ENCODE peak calls at places on chromosomes 5 and 9, in four cellular contexts. One of them, this sample, is unnamed.

GRCh38 chr5:150122158-150122510 is 33.5 kb downstream of the PDGFRB start:
- DNase-seq in GM12878: no peak
- DNase-seq in HepG2: peak
- DNase-seq in K562: peak
- DNase-seq in this sample: no peak

GRCh38 chr5:98460536-98460935 is 312.9 kb upstream of the RGMB start:
- DNase-seq in K562: no peak
- DNase-seq in GM12878: no peak
- DNase-seq in HepG2: no peak
- DNase-seq in this sample: no peak

GRCh38 chr9:132026932-132027585 is 52.6 kb downstream of the MED27 start:
- DNase-seq in GM12878: no peak
- DNase-seq in HepG2: no peak
- DNase-seq in K562: no peak
- DNase-seq in this sample: no peak

GRCh38 chr5:131795879-131796792 is 681 bp downstream of the FNIP1 start:
- DNase-seq in HepG2: peak
- DNase-seq in GM12878: no peak
- DNase-seq in K562: no peak
- DNase-seq in this sample: peak

GRCh38 chr9:107942870-107943269 is 453.3 kb upstream of the KLF4 start:
- DNase-seq in K562: no peak
- DNase-seq in GM12878: no peak
- DNase-seq in HepG2: no peak
- DNase-seq in this sample: no peak

GRCh38 chr5:157888814-157889532 is 30.0 kb upstream of the CLINT1 start:
- DNase-seq in K562: no peak
- DNase-seq in HepG2: no peak
- DNase-seq in GM12878: no peak
- DNase-seq in this sample: no peak

GRCh38 chr9:110016340-110016739 is 191.6 kb downstream of the C9orf152 start:
- DNase-seq in K562: no peak
- DNase-seq in HepG2: peak
- DNase-seq in GM12878: no peak
- DNase-seq in this sample: no peak

GRCh38 chr5:60945760-60946253 is 802 bp downstream of the NDUFAF2 start:
- DNase-seq in HepG2: peak
- DNase-seq in GM12878: peak
- DNase-seq in K562: peak
- DNase-seq in this sample: peak

GRCh38 chr5:137304227-137304874 is 194.8 kb downstream of the SPOCK1 start:
- DNase-seq in GM12878: no peak
- DNase-seq in HepG2: no peak
- DNase-seq in K562: no peak
- DNase-seq in this sample: no peak

GRCh38 chr9:14275331-14275730 is 38.6 kb downstream of the NFIB start:
- DNase-seq in K562: no peak
- DNase-seq in GM12878: no peak
- DNase-seq in HepG2: no peak
- DNase-seq in this sample: no peak

GRCh38 chr5:72647806-72648205 is 140.6 kb upstream of the ZNF366 start:
- DNase-seq in K562: no peak
- DNase-seq in GM12878: no peak
- DNase-seq in HepG2: no peak
- DNase-seq in this sample: no peak

GRCh38 chr5:158886086-158886485 is 213.6 kb downstream of the EBF1 start:
- DNase-seq in GM12878: no peak
- DNase-seq in K562: no peak
- DNase-seq in HepG2: no peak
- DNase-seq in this sample: no peak

GRCh38 chr9:113568481-113569321 is 105.2 kb downstream of the RGS3 start:
- DNase-seq in HepG2: no peak
- DNase-seq in K562: no peak
- DNase-seq in GM12878: no peak
- DNase-seq in this sample: no peak

GRCh38 chr9:79977510-79978197 is 405.9 kb downstream of the TLE4 start:
- DNase-seq in K562: no peak
- DNase-seq in GM12878: no peak
- DNase-seq in HepG2: no peak
- DNase-seq in this sample: no peak

GRCh38 chr9:78072586-78073199 is 41.1 kb upstream of the GNAQ start:
- DNase-seq in HepG2: no peak
- DNase-seq in GM12878: no peak
- DNase-seq in K562: no peak
- DNase-seq in this sample: no peak

GRCh38 chr5:147245381-147246055 is 10.7 kb downstream of the STK32A start:
- DNase-seq in HepG2: no peak
- DNase-seq in K562: no peak
- DNase-seq in GM12878: no peak
- DNase-seq in this sample: no peak

DNA sequence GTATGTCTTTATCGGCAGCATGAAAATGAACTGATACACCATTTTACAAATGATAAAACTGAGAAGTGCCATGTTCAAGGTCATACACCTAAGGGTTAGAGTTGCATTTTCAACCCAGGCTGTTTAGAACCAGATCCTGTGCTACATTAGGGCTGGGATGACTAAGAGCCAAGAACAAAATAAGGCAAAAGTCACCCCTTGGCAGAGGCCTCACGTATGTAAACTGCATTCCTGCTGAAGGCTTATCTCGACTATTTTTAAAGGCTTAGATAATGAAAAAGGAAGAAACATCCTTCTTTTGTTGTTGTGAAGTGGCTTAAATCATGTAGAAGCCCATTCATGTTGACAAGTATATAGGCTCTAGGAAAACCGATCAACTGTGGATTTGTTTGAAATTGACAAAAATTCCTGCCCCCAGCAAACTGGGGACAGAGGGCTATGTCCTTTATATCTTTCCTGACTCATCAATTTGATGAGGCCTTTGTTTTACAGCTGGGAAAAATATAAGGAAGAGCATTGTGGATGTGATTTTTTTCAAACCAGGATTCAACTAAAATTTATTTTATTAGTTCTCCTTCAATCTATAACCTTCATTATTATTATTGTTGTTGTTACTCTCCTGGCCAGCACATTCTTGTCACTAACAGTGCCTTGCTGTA is 196.5 kb downstream of the SNX18 start:
- DNase-seq in HepG2: no peak
- DNase-seq in GM12878: no peak
- DNase-seq in K562: no peak
- DNase-seq in this sample: no peak
- TF ChIP-seq TARDBP in HepG2: no peak
- TF ChIP-seq TARDBP in GM12878: no peak
- TF ChIP-seq TARDBP in K562: no peak
- TF ChIP-seq TARDBP in this sample: no peak

GRCh38 chr5:58276431-58276830 is 183.5 kb downstream of the PLK2 start:
- DNase-seq in K562: no peak
- DNase-seq in GM12878: no peak
- DNase-seq in HepG2: no peak
- DNase-seq in this sample: no peak

GRCh38 chr5:58279259-58279658 is 180.6 kb downstream of the PLK2 start:
- DNase-seq in K562: no peak
- DNase-seq in GM12878: no peak
- DNase-seq in HepG2: no peak
- DNase-seq in this sample: no peak

GRCh38 chr5:58273705-58274104 is 186.2 kb downstream of the PLK2 start:
- DNase-seq in K562: no peak
- DNase-seq in HepG2: no peak
- DNase-seq in GM12878: no peak
- DNase-seq in this sample: no peak

GRCh38 chr5:58268263-58268662 is 191.6 kb downstream of the PLK2 start:
- DNase-seq in HepG2: no peak
- DNase-seq in K562: no peak
- DNase-seq in GM12878: no peak
- DNase-seq in this sample: no peak

GRCh38 chr5:58274199-58274598 is 185.7 kb downstream of the PLK2 start:
- DNase-seq in GM12878: no peak
- DNase-seq in K562: no peak
- DNase-seq in HepG2: no peak
- DNase-seq in this sample: no peak
- TF ChIP-seq TARDBP in GM12878: no peak
- TF ChIP-seq TARDBP in K562: no peak
- TF ChIP-seq TARDBP in HepG2: no peak
- TF ChIP-seq TARDBP in this sample: no peak

DNA sequence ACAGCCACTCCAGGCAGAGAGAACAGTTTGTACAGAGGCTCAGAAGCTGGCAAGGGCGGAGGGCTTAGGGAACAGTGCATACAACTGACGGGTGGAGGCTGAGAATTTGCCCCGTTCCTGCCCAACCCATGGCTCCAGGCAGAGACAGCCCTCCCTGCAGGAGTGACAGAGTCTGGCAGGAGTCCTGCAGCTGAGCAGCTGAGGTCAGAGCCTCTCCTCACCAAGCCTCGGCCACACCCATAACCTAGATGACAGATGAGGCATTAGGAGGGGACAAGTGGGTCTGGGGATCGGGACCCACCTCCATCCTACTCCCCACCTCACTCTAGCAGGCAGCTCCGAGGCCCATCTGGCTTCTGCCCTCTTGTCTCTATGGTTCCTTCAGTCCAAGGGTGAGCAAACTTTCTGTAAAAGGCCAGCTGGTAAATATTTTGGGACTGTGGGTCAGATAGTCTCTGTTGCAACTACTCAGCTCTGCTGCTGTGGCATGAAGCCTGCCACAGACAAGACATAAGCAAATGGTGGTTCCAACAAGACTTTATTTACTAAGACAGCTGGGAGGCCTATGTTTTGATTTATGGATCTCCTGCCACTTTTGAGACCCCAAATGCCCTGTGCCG is 83.6 kb downstream of the SH3TC2 start:
- DNase-seq in HepG2: no peak
- DNase-seq in GM12878: no peak
- DNase-seq in K562: no peak
- DNase-seq in this sample: no peak
- TF ChIP-seq TARDBP in HepG2: no peak
- TF ChIP-seq TARDBP in GM12878: no peak
- TF ChIP-seq TARDBP in K562: no peak
- TF ChIP-seq TARDBP in this sample: no peak

GRCh38 chr5:79235578-79236363 is at the start of gene JMY:
- DNase-seq in GM12878: no peak
- DNase-seq in K562: peak
- DNase-seq in HepG2: peak
- DNase-seq in this sample: peak

GRCh38 chr5:79236970-79237734 is 1.2 kb downstream of the JMY start:
- DNase-seq in K562: peak
- DNase-seq in GM12878: no peak
- DNase-seq in HepG2: peak
- DNase-seq in this sample: peak

GRCh38 chr5:79237735-79238560 is 2.0 kb downstream of the JMY start:
- DNase-seq in HepG2: no peak
- DNase-seq in GM12878: no peak
- DNase-seq in K562: no peak
- DNase-seq in this sample: no peak

GRCh38 chr5:79235222-79235577 is 731 bp upstream of the JMY start:
- DNase-seq in K562: no peak
- DNase-seq in HepG2: peak
- DNase-seq in GM12878: no peak
- DNase-seq in this sample: no peak

DNA sequence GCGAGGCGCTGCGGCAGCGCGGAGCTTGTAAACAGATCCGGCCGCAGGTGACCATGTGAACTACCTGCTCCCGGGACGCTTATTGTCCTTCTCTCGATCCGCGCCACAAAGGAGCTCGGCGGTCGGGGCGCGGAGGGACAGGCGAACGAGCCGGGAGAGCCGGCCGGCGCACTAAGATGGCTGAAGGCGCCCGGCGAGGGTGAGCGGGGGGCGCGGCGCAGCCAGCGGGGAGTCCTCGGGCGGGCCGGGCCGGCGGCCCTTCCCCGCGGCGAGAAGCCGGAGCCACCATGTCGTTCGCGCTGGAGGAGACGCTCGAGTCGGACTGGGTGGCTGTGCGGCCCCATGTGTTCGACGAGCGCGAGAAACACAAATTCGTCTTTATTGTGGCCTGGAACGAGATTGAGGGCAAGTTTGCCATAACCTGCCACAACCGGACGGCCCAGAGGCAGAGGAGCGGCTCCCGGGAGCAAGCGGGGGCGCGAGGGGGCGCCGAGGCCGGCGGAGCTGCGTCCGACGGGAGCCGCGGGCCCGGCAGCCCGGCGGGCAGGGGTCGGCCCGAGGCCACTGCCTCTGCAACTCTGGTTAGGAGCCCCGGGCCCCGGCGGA is 536 bp downstream of the JMY start:
- DNase-seq in GM12878: no peak
- DNase-seq in K562: peak
- DNase-seq in HepG2: no peak
- DNase-seq in this sample: peak
- TF ChIP-seq TARDBP in GM12878: no peak
- TF ChIP-seq TARDBP in K562: no peak
- TF ChIP-seq TARDBP in HepG2: no peak
- TF ChIP-seq TARDBP in this sample: no peak

DNA sequence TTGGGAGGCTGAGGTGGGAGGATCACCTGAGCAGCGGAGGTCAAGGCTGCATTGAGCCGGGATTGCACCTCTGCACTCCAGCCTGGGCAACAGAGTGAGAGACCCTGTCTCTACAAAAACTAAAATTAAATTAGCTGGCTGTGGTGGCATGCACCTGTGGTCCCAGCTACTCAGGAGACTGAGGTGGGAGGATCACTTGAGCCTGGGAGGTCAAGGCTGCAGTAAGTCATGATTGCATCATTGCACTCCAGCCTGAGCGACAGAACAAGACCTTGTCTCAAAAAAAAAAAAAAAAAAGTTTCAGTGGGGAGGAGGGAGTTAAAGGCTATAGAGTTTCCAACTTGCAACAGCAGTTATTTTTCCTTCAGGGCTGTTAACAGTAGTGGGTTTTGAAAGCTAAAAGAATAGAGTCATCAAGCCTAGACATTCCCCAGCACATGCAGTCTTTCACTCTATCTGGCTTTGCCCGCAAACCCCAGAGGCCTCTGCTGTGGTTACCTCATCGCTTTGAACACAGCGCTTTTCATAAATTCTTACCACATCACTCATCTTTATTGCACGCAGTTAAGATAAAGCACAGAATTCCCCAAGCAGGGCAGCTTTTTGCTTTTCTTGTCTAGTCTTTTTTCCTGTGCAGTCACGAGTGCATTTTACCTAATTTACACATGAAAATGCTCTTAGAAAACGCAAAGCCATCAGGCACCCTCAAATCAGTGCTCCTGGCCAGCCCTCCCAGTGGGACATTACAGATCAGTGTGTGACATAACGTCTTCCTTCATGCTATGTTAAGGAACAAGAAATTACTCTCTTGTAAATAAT is 8.7 kb upstream of the SLC2A8 start:
- DNase-seq in K562: no peak
- DNase-seq in HepG2: peak
- DNase-seq in GM12878: peak
- DNase-seq in this sample: peak
- TF ChIP-seq TARDBP in K562: no peak
- TF ChIP-seq TARDBP in HepG2: no peak
- TF ChIP-seq TARDBP in GM12878: peak
- TF ChIP-seq TARDBP in this sample: no peak

This sample was measured in HEK293T.